ENCODE peak calls at places on chromosomes 6 and 20, in five cellular contexts. L, S, V, A and G are unnamed samples.

GRCh38 chr6:77462359-77463307 is 658 bp downstream of the HTR1B start:
- DNase-seq in S (no peak), A (peak; percentile 77), L (no peak), V (peak; percentile 11), G (peak; percentile 85)

GRCh38 chr6:135105710-135106109 is 51.1 kb upstream of the HBS1L start:
- DNase-seq in A (no peak), L (no peak), V (no peak), S (no peak), G (no peak)

GRCh38 chr6:140542858-140543257 is 1168.4 kb upstream of the CITED2 start:
- DNase-seq in L (no peak), V (no peak), A (no peak), S (no peak), G (no peak)

GRCh38 chr20:17281478-17281877 is 54.6 kb downstream of the PCSK2 start:
- DNase-seq in A (peak; percentile 84), S (peak; percentile 64), L (peak; percentile 4), V (peak; percentile 44), G (no peak)

GRCh38 chr20:60535211-60535610 is 577.0 kb downstream of the CDH26 start:
- DNase-seq in L (no peak), V (no peak), A (no peak), S (no peak), G (no peak)

GRCh38 chr6:134307074-134307473 is 10.8 kb downstream of the SGK1 start:
- DNase-seq in A (no peak), S (no peak), L (no peak), V (no peak), G (no peak)

GRCh38 chr20:1423625-1424106 is 30.8 kb upstream of the FKBP1A start:
- DNase-seq in V (peak; percentile 78), L (peak; percentile 51), S (peak; percentile 92), A (peak; percentile 65), G (peak; percentile 37)

GRCh38 chr6:127343753-127344659 is 597 bp upstream of the ECHDC1 start:
- DNase-seq in S (peak; percentile 25), V (peak; percentile 1), L (no peak), A (no peak), G (peak; percentile 68)

GRCh38 chr6:31120151-31120915 is at the start of gene CDSN:
- DNase-seq in L (no peak), V (no peak), S (no peak), A (no peak), G (no peak)

GRCh38 chr6:3045369-3045768 is 22.9 kb upstream of the RIPK1 start:
- DNase-seq in S (no peak), L (no peak), V (no peak), A (no peak), G (no peak)

GRCh38 chr20:36384022-36384619 is 78.0 kb downstream of the DLGAP4 start:
- DNase-seq in A (peak; percentile 90), V (peak; percentile 42), S (peak; percentile 79), L (peak; percentile 78), G (peak; percentile 42)

DNA sequence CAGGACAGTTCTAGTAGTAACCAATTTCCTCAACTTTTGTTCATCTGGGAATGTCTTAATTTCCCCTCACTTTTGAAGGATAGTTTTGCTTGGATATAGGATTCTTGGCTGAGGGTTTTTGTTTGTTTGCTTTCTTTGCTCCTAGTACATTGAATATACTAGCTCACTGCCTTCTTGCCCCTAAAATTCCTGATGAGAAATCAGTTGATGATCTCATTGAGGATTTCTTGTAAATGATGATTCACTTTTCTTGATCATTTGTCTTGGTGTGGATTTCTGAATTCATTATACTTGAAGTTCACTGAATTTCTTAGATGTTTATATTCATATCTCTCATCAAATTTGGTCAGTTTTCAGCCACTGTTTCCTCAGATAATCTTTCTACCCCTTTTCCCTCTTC is 49.1 kb upstream of the PRDM1 start:
- DNase-seq in V (no peak), L (no peak), A (no peak), S (no peak), G (no peak)
- H3K4me2 ChIP-seq in V (no peak overlapping the region), L (no peak overlapping the region), A (no peak overlapping the region), S (no peak overlapping the region), G (no peak overlapping the region)

DNA sequence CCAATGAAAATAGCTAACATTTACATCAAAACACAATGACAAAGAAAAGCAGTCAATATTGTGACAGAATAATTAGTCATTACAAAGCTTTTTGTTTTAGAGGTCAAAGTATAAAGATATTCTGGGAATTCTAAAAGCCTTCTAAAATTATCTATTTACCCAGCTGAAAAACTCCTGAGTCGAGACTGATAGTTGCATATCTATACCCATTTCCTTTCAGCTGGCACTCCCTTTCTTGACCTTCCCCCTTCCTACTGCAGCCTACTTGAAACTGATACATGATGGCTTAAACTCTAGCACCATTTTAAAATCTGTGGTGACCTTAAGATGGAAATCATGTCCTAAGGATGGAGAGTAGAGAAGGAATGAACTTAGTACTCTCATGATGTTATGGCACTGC is 38.6 kb downstream of the LMBRD1 start:
- DNase-seq in L (peak; percentile 41), A (no peak), S (no peak), V (no peak), G (peak; percentile 24)
- H3K27ac ChIP-seq in L (no peak overlapping the region), A (no peak overlapping the region), S (no peak overlapping the region), V (no peak overlapping the region), G (no peak overlapping the region)

DNA sequence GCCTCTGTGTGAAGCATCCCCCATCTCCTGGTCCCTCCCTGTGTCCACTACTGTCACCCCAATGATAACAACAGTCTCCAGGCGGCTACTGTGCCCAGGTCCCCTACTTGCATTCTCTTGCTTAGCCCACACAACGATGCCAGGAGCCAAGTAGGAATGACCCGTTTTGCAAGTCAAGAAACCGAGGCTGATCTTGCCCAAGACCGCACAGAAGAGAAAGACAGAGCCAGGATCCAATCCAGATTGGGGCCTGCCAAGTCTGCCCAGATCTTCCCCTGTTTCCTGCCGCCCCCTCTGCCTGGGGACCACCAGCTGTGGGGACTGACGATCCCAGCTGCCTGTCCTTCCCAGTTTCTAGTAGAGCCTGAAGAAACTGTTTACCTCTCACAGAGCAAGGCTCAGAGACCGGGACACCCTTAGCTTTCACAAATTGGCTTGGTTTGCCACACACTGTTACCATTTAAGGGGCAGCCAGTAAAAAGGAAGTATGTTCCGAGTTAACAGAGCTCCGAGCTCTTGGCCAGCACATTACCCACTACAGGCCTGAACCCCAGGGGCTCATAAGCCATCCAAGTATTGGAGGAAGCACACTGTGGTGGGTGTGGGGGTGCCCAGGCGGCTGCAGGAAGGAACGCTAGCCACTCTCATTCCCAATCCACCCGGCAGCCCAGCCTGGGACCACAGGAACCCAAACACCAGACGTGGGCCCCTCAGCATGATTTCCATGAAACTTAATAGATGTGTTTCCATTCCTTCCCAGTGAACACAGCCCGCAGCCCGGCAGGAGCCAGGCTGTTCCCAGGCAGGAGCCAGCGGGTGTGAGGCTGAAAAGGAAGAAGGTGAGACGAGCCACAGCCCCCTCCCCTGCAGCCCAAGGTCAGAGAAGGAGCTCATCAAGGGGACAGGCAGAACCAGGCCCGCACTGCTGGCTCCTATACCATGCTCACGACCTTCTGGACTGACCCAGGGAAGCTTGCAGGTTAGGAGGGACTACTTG is 7.9 kb downstream of the KIAA1755 start:
- DNase-seq in V (no peak), L (no peak), S (no peak), A (no peak), G (no peak)
- TF ChIP-seq JUN in V (no peak), L (no peak), S (no peak), A (no peak), G (no peak)

DNA sequence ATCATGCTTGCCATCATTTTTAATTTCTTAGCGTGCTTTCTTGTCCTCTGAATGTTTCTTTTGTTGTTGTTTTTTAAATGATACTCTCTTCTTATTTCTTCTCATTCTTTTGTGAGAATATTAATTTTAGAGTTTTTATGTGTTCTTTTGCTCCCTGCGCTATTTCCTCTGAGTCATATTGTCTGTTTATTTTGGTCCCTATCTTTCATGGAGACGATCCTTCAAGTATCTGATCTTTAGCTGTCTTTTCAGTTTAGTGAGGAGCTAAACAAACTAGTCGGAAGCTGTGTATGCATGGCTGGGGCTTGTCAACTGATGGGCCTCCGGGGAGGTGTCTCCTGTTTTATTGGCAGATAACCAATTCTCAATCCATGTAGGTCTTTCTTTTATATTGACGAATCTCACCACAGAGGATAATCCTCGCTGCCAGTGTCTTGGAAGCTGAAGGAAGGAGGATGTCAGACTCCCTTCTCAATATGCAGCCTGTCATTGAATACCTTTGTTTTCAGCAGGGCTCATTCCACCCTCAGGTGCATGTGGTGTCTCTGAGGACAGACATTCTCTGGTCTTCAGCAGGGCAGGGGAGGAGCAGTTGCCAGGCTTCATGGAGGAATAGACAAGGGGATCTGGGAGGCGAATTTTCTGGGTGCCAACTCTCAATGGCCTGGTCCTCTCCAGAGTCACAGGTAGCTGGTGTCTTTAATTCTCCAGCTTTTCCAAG is 64.8 kb downstream of the RNF182 start:
- DNase-seq in L (peak; percentile 50), A (no peak), V (no peak), S (no peak), G (no peak)
- H3K4me2 ChIP-seq in L (peak overlapping the region; percentile 59), A (no peak overlapping the region), V (no peak overlapping the region), S (no peak overlapping the region), G (no peak overlapping the region)

GRCh38 chr6:32442243-32442667 is 2.6 kb downstream of the HLA-DRA start:
- DNase-seq in V (no peak), A (no peak), S (no peak), L (no peak), G (no peak)
- H3K27ac ChIP-seq in V (no peak overlapping the region), A (no peak overlapping the region), S (no peak overlapping the region), L (no peak overlapping the region), G (no peak overlapping the region)

DNA sequence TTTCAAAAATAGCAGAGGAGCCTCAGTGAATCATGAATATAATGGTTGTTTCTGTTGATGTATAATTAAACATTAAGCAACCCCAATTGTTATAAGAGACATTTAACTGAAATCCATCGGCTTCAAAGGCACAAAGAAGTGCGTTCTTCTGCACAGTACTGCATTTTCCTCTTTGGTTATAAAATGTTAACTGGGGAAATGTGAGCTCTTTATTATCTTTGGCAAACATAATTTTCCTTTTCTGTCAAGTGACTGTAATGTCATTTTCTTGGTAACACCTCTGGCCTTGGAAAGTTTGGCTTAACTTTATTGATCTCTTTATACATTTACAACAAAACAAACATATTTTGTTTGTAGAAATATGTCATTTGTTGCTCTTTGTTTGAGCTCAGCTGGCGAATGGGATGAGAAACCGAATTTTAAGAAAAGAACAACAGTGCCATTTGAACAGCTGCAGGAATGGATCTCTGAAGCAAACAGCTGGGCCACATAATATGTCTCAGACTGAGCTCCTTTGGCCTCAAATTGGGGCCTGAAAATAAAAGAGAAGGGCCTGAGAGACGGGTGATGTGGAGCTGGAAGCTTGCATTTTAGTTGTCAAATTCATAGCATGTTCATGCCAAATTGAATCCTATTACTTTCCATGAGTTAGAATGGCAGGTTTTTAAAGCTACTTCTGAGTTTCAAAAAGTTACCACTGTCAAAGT is 427.0 kb upstream of the SPTLC3 start:
- DNase-seq in S (no peak), L (no peak), A (no peak), V (no peak), G (no peak)
- TF ChIP-seq JUN in S (no peak), L (no peak), A (no peak), V (no peak), G (no peak)